ENCODE peak calls at places on chromosomes 11 and 22, in nine cellular contexts. G is left ventricle myocardium inferior; Y is iris pigment epithelial cell; M is HS-27A; B is HT-29; J is D341Med; O is fibroblast of pulmonary artery; E is stimulated activated CD4-positive, alpha-beta T cell treated with anti-CD3 and anti-CD28 coated beads, Interleukin-12 subunit alpha, Interleukin-12 subunit beta, amount 100 ng/mL, for 4 hours; F is endothelial cell. T is an unnamed sample.

GRCh38 chr11:120878781-120879180 is 145.1 kb upstream of the TBCEL start:
- DNase-seq in E (no peak), M (no peak), B (no peak), G (no peak), J (no peak), F (no peak), O (no peak), Y (no peak), T (no peak)

GRCh38 chr11:45102810-45103621 is 43.4 kb upstream of the PRDM11 start:
- DNase-seq in G (no peak), E (peak; percentile 52), Y (peak; percentile 91), J (peak; percentile 82), O (peak; percentile 89), B (peak; percentile 78), M (peak; percentile 81), F (peak; percentile 71), T (no peak)

GRCh38 chr11:23021287-23021863 is 161.1 kb upstream of the CCDC179 start:
- DNase-seq in F (peak; percentile 29), J (peak; percentile 57), G (no peak), E (no peak), O (peak; percentile 47), Y (peak; percentile 39), M (peak; percentile 12), B (peak; percentile 64), T (no peak)

GRCh38 chr11:96741068-96741467 is 351.3 kb downstream of the JRKL start:
- DNase-seq in J (no peak), Y (peak; percentile 43), G (no peak), B (no peak), E (no peak), F (no peak), O (peak; percentile 35), M (no peak), T (no peak)

GRCh38 chr22:41288245-41288946 is 2.4 kb upstream of the RANGAP1 start:
- DNase-seq in O (peak; percentile 71), Y (peak; percentile 71), J (no peak), E (no peak), M (peak; percentile 54), G (no peak), F (peak; percentile 22), B (peak; percentile 83), T (no peak)

GRCh38 chr11:34758262-34758661 is 137.4 kb downstream of the EHF start:
- DNase-seq in B (no peak), O (peak; percentile 71), M (no peak), Y (peak; percentile 32), G (no peak), F (no peak), E (no peak), J (no peak), T (no peak)

GRCh38 chr11:22089609-22090008 is 103.3 kb upstream of the ANO5 start:
- DNase-seq in B (no peak), J (no peak), F (no peak), O (no peak), E (no peak), M (no peak), G (no peak), Y (no peak), T (no peak)

GRCh38 chr22:22427542-22428065 is 80.9 kb downstream of the ZNF280B start:
- DNase-seq in F (no peak), M (no peak), E (no peak), G (no peak), Y (no peak), J (no peak), O (no peak), B (no peak), T (no peak)

GRCh38 chr22:39917776-39918493 is 17.1 kb downstream of the GRAP2 start:
- DNase-seq in M (no peak), B (no peak), O (peak; percentile 25), F (no peak), J (no peak), G (no peak), Y (peak; percentile 40), E (no peak), T (no peak)

GRCh38 chr22:17121235-17122195 is at the start of gene TMEM121B:
- DNase-seq in G (peak; percentile 80), F (peak; percentile 89), O (peak; percentile 47), M (no peak), B (no peak), E (no peak), J (peak; percentile 93), Y (peak; percentile 41), T (no peak)

GRCh38 chr22:37501176-37501609 is 15.0 kb upstream of the MFNG start:
- DNase-seq in O (peak; percentile 43), F (no peak), B (no peak), Y (no peak), J (no peak), E (no peak), G (peak; percentile 77), M (no peak), T (no peak)

GRCh38 chr11:819129-819931 is 616 bp downstream of the PNPLA2 start:
- DNase-seq in J (peak; percentile 94), B (peak; percentile 94), G (peak; percentile 95), F (peak; percentile 88), M (no peak), E (peak; percentile 94), O (peak; percentile 85), Y (peak; percentile 81), T (peak; percentile 90)

GRCh38 chr22:40509401-40510134 is 127.0 kb downstream of the MRTFA start:
- DNase-seq in E (no peak), O (peak; percentile 100), Y (peak; percentile 92), J (no peak), M (no peak), G (peak; percentile 50), F (no peak), B (no peak), T (peak; percentile 81)

GRCh38 chr22:20438066-20438677 is 547 bp upstream of the SCARF2 start:
- DNase-seq in Y (peak; percentile 61), G (no peak), F (no peak), B (no peak), E (no peak), M (no peak), J (no peak), O (peak; percentile 30), T (peak; percentile 45)

GRCh38 chr11:44731685-44732411 is 5.1 kb downstream of the TSPAN18 start:
- DNase-seq in Y (no peak), E (no peak), M (no peak), B (no peak), G (no peak), J (no peak), O (peak; percentile 29), F (no peak), T (no peak)

GRCh38 chr11:14980854-14981253 is 8.7 kb upstream of the CALCA start:
- DNase-seq in J (no peak), E (no peak), O (peak; percentile 82), Y (peak; percentile 53), G (no peak), F (no peak), M (peak; percentile 39), B (no peak), T (no peak)